ENCODE peak calls at places on chromosomes 2 and 18, in five cellular contexts. A is A549, U is pancreas, R is fibroblast of lung, L is K562. T is an unnamed sample.

GRCh38 chr2:211867845-211868361 is 670.7 kb downstream of the ERBB4 start:
- DNase-seq in A (no peak), U (no peak), R (peak), L (no peak), T (no peak)

GRCh38 chr2:108449410-108450200 is 599 bp downstream of the GCC2 start:
- DNase-seq in A (peak), U (peak), R (peak), L (peak), T (peak)

GRCh38 chr18:2898131-2898640 is 51.4 kb downstream of the EMILIN2 start:
- DNase-seq in A (no peak), U (no peak), R (no peak), L (peak), T (peak)

GRCh38 chr18:43826215-43826614 is 548.9 kb upstream of the SYT4 start:
- DNase-seq in A (no peak), U (no peak), R (no peak), L (no peak), T (no peak)

GRCh38 chr2:58057890-58058590 is 11.4 kb downstream of the VRK2 start:
- DNase-seq in A (no peak), U (no peak), R (no peak), L (no peak), T (no peak)

GRCh38 chr2:241061275-241061674 is 40.8 kb downstream of the MTERF4 start:
- DNase-seq in A (no peak), U (no peak), R (peak), L (no peak), T (peak)

GRCh38 chr18:63016270-63016669 is 300.9 kb downstream of the PHLPP1 start:
- DNase-seq in A (peak), U (no peak), R (peak), L (peak), T (no peak)

GRCh38 chr2:3302421-3302750 is 75.2 kb downstream of the EIPR1 start:
- DNase-seq in A (no peak), U (no peak), R (no peak), L (no peak), T (no peak)

GRCh38 chr2:105317937-105318336 is 11.6 kb downstream of the TGFBRAP1 start:
- DNase-seq in A (no peak), U (no peak), R (no peak), L (no peak), T (no peak)

GRCh38 chr2:178101321-178102079 is 10.7 kb upstream of the RBM45 start:
- DNase-seq in A (no peak), U (no peak), R (peak), L (peak), T (no peak)

GRCh38 chr18:70172225-70172624 is 33.3 kb downstream of the RTTN start:
- DNase-seq in A (peak), U (no peak), R (peak), L (no peak), T (no peak)

GRCh38 chr2:200373973-200374416 is 67.5 kb downstream of the SPATS2L start:
- DNase-seq in A (no peak), U (no peak), R (no peak), L (no peak), T (no peak)

GRCh38 chr2:241099246-241099645 is 2.8 kb downstream of the MTERF4 start:
- DNase-seq in A (no peak), U (no peak), R (no peak), L (no peak), T (no peak)

GRCh38 chr2:137157851-137158250 is 392.5 kb downstream of the THSD7B start:
- DNase-seq in A (no peak), U (no peak), R (no peak), L (no peak), T (no peak)

GRCh38 chr2:237677951-237678481 is 50.6 kb downstream of the LRRFIP1 start:
- DNase-seq in A (no peak), U (no peak), R (peak), L (no peak), T (peak)

GRCh38 chr18:56283346-56283745 is 355.0 kb downstream of the TXNL1 start:
- DNase-seq in A (no peak), U (no peak), R (no peak), L (no peak), T (no peak)

GRCh38 chr2:145220496-145220895 is 700.6 kb upstream of the ZEB2 start:
- DNase-seq in A (no peak), U (no peak), R (no peak), L (no peak), T (no peak)

GRCh38 chr2:102122115-102122514 is 20.4 kb upstream of the IL1R1 start:
- DNase-seq in A (no peak), U (no peak), R (peak), L (no peak), T (peak)

GRCh38 chr2:125730921-125731320 is 925.0 kb upstream of the GYPC start:
- DNase-seq in A (no peak), U (no peak), R (no peak), L (no peak), T (no peak)

GRCh38 chr2:1839066-1839756 is 94.9 kb upstream of the PXDN start:
- DNase-seq in A (no peak), U (no peak), R (no peak), L (no peak), T (peak)
- TF ChIP-seq CTCF in A (no peak), U (no peak), R (no peak), L (no peak), T (peak)

GRCh38 chr2:149320362-149320761 is 10.0 kb upstream of the LYPD6 start:
- DNase-seq in A (no peak), U (no peak), R (no peak), L (no peak), T (no peak)
- H3K4me3 ChIP-seq in A (no peak), U (no peak), R (no peak), L (no peak), T (no peak)

GRCh38 chr2:151827564-151828142 is 568 bp downstream of the ARL5A start:
- DNase-seq in A (peak), U (peak), R (peak), L (no peak), T (peak)
- H3K27ac ChIP-seq in A (peak), U (peak), R (peak), L (peak), T (peak)

DNA sequence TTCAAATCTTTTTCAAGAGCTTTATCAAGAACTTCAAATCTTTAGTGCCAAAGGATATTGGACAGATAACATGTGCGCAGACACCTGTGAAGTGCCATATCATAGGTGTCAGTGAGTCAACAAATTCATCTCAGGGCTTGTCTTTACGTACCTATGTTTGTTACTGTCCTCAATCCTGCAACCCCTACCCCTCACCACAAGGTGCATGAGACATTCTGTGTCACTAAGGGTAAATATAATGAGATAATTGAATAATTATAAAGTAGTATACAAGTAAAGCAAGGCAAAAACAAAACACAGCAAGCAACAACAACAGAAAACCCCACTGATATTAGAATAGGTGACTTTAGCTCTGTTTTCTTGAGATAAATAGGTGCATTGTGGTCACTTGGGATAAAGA is 1495.8 kb upstream of the TMEFF2 start:
- DNase-seq in A (no peak), U (no peak), R (no peak), L (no peak), T (no peak)
- TF ChIP-seq CTCF in A (no peak), U (no peak), R (no peak), L (no peak), T (no peak)

DNA sequence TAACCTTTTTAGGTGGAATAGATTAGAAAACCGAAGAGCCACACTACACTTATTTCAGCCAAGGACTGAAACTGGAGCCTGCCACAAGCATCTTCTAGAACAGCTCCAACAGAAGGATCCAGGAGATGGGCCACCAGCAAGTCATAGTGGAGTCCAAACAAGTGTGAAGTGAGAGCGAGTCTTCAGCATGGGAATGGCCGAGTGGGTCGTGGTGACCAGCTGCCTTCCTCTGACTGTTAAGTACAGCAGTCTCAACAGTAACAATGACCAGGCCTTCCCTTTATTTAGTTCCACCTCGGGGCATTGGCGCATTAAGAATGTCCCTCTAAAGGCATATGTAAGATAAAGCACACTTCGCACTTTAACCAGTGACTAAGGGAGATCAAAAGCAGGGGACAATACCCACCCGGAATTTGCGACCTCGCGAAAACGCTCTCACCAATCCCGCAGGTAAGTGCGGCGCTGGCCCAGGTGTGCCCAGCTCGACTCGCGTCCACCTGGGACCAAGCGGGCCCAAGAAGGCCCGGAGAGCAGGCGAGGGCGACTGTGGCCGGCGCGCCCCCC is 1.1 kb downstream of the L3MBTL4 start:
- DNase-seq in A (no peak), U (peak), R (no peak), L (no peak), T (no peak)
- H3K4me3 ChIP-seq in A (no peak), U (peak), R (no peak), L (no peak), T (no peak)

GRCh38 chr2:207331674-207332073 is 165.9 kb upstream of the KLF7 start:
- DNase-seq in A (no peak), U (no peak), R (no peak), L (no peak), T (no peak)
- H3K27ac ChIP-seq in A (peak), U (no peak), R (no peak), L (no peak), T (no peak)

GRCh38 chr18:76504749-76505148 is 9.7 kb upstream of the ZNF516 start:
- DNase-seq in A (no peak), U (no peak), R (peak), L (no peak), T (no peak)

GRCh38 chr18:76505611-76506010 is 10.6 kb upstream of the ZNF516 start:
- DNase-seq in A (no peak), U (no peak), R (peak), L (no peak), T (peak)

GRCh38 chr18:76502551-76502950 is 7.5 kb upstream of the ZNF516 start:
- DNase-seq in A (no peak), U (no peak), R (no peak), L (no peak), T (no peak)

GRCh38 chr18:76503999-76504398 is 9.0 kb upstream of the ZNF516 start:
- DNase-seq in A (no peak), U (no peak), R (no peak), L (no peak), T (no peak)

GRCh38 chr18:76503595-76503994 is 8.6 kb upstream of the ZNF516 start:
- DNase-seq in A (no peak), U (no peak), R (no peak), L (no peak), T (no peak)
- TF ChIP-seq CTCF in A (no peak), U (no peak), R (no peak), L (no peak), T (no peak)

GRCh38 chr2:229714736-229715541 is 584 bp upstream of the DNER start:
- DNase-seq in A (peak), U (peak), R (peak), L (peak), T (peak)
- H3K4me3 ChIP-seq in A (peak), U (peak), R (peak), L (no peak), T (peak)

T was measured in osteoblast.